ENCODE peak calls at places on chromosomes 4 and X, in five cellular contexts. Z is left ventricle myocardium inferior, O is breast epithelium, I is right lobe of liver, H is A549. L is an unnamed sample. For H3K4me1, the result is how much of the 10 kb centered on the place peaks cover.

GRCh38 chr4:94457692-94458106 is 6.0 kb downstream of the PDLIM5 start:
- DNase-seq in Z (no peak), O (no peak), I (no peak), H (no peak), L (no peak)

GRCh38 chrX:43735534-43735933 is 79.4 kb downstream of the MAOA start:
- DNase-seq in Z (no peak), O (no peak), I (no peak), H (no peak), L (no peak)

GRCh38 chr4:147513051-147513450 is 32.2 kb downstream of the EDNRA start:
- DNase-seq in Z (no peak), O (no peak), I (no peak), H (no peak), L (no peak)

GRCh38 chr4:44725166-44725565 is 1.2 kb downstream of the GNPDA2 start:
- DNase-seq in Z (no peak), O (no peak), I (no peak), H (no peak), L (no peak)

GRCh38 chrX:152907084-152907651 is 9.3 kb downstream of the ZNF185 start:
- DNase-seq in Z (no peak), O (peak), I (no peak), H (no peak), L (no peak)

GRCh38 chrX:12390301-12390700 is 252.0 kb downstream of the FRMPD4 start:
- DNase-seq in Z (no peak), O (no peak), I (no peak), H (no peak), L (no peak)

GRCh38 chrX:74118503-74118902 is 185.5 kb upstream of the ZCCHC13 start:
- DNase-seq in Z (no peak), O (no peak), I (no peak), H (no peak), L (no peak)

GRCh38 chr4:132266374-132266773 is 882.7 kb upstream of the PCDH10 start:
- DNase-seq in Z (no peak), O (no peak), I (no peak), H (no peak), L (no peak)

GRCh38 chr4:59945277-59945676 is 1254.8 kb upstream of the ADGRL3 start:
- DNase-seq in Z (no peak), O (no peak), I (no peak), H (no peak), L (no peak)

GRCh38 chr4:8836664-8837171 is 34.9 kb downstream of the HMX1 start:
- DNase-seq in Z (no peak), O (no peak), I (peak), H (no peak), L (peak)

GRCh38 chr4:79917246-79917645 is 155.8 kb downstream of the ANTXR2 start:
- DNase-seq in Z (no peak), O (no peak), I (no peak), H (peak), L (no peak)

GRCh38 chr4:38406243-38406642 is 257.8 kb upstream of the KLF3 start:
- DNase-seq in Z (no peak), O (no peak), I (no peak), H (no peak), L (no peak)

GRCh38 chr4:52996261-52997131 is 134.4 kb downstream of the RASL11B start:
- DNase-seq in Z (peak), O (no peak), I (no peak), H (no peak), L (peak)

GRCh38 chr4:111540661-111541060 is 604.6 kb upstream of the FAM241A start:
- DNase-seq in Z (no peak), O (no peak), I (no peak), H (no peak), L (no peak)

GRCh38 chrX:41796050-41796449 is 72.1 kb downstream of the GPR82 start:
- DNase-seq in Z (no peak), O (no peak), I (no peak), H (no peak), L (no peak)

GRCh38 chr4:10722957-10723356 is 38.4 kb upstream of the CLNK start:
- DNase-seq in Z (no peak), O (no peak), I (no peak), H (no peak), L (no peak)

GRCh38 chr4:179465131-179465797 is 2023.0 kb upstream of the AGA start:
- DNase-seq in Z (no peak), O (no peak), I (no peak), H (peak), L (no peak)

GRCh38 chrX:55489315-55490009 is at the start of gene USP51:
- DNase-seq in Z (peak), O (peak), I (peak), H (peak), L (peak)

GRCh38 chr4:176545886-176546285 is 226.1 kb downstream of the SPCS3 start:
- DNase-seq in Z (no peak), O (no peak), I (no peak), H (no peak), L (no peak)

GRCh38 chr4:173531085-173531965 is 1.3 kb upstream of the HAND2 start:
- DNase-seq in Z (peak), O (no peak), I (no peak), H (no peak), L (no peak)

GRCh38 chr4:29375716-29376115 is 1344.5 kb upstream of the PCDH7 start:
- DNase-seq in Z (no peak), O (no peak), I (no peak), H (no peak), L (no peak)

GRCh38 chrX:13066391-13066790 is 22.0 kb upstream of the FAM9C start:
- DNase-seq in Z (no peak), O (no peak), I (no peak), H (peak), L (no peak)

GRCh38 chrX:114611018-114611619 is 27.2 kb downstream of the HTR2C start:
- DNase-seq in Z (no peak), O (no peak), I (no peak), H (peak), L (no peak)

GRCh38 chrX:74420194-74421035 is 878 bp upstream of the SLC16A2 start:
- DNase-seq in Z (peak), O (peak), I (peak), H (peak), L (peak)

GRCh38 chr4:186839122-186840037 is 115.7 kb upstream of the FAT1 start:
- DNase-seq in Z (no peak), O (no peak), I (no peak), H (no peak), L (peak)

GRCh38 chr4:55356991-55357461 is 11.0 kb downstream of the SRD5A3 start:
- DNase-seq in Z (no peak), O (no peak), I (no peak), H (peak), L (no peak)

GRCh38 chrX:21840199-21840557 is 761 bp downstream of the MBTPS2 start:
- DNase-seq in Z (no peak), O (no peak), I (no peak), H (no peak), L (no peak)

GRCh38 chr4:144355809-144356757 is 215.6 kb upstream of the GYPA start:
- DNase-seq in Z (no peak), O (no peak), I (no peak), H (peak), L (no peak)

GRCh38 chrX:39815621-39816020 is 282.1 kb downstream of the BCOR start:
- DNase-seq in Z (no peak), O (no peak), I (no peak), H (no peak), L (no peak)

GRCh38 chrX:1391707-1392375 is at the start of gene SLC25A6:
- DNase-seq in Z (peak), O (peak), I (peak), H (peak), L (peak)

GRCh38 chrX:110161361-110161686 is 156.6 kb downstream of the AMMECR1 start:
- DNase-seq in Z (no peak), O (no peak), I (no peak), H (no peak), L (no peak)

GRCh38 chr4:43846111-43846587 is 602.5 kb downstream of the KCTD8 start:
- DNase-seq in Z (no peak), O (no peak), I (no peak), H (no peak), L (peak)

GRCh38 chrX:43822015-43822414 is 60.2 kb downstream of the MAOB start:
- DNase-seq in Z (no peak), O (no peak), I (no peak), H (no peak), L (no peak)

GRCh38 chrX:20061869-20062254 is 54.8 kb downstream of the MAP7D2 start:
- DNase-seq in Z (no peak), O (no peak), I (no peak), H (no peak), L (no peak)

GRCh38 chrX:23511783-23512182 is 155.5 kb upstream of the PRDX4 start:
- DNase-seq in Z (no peak), O (no peak), I (no peak), H (no peak), L (no peak)
- H3K27ac ChIP-seq in Z (no peak), O (no peak), I (no peak), H (no peak), L (no peak)

GRCh38 chrX:9671998-9672397 is 93.6 kb downstream of the GPR143 start:
- DNase-seq in Z (no peak), O (no peak), I (no peak), H (no peak), L (no peak)

GRCh38 chrX:9668537-9668936 is 97.1 kb downstream of the GPR143 start:
- DNase-seq in Z (no peak), O (no peak), I (no peak), H (no peak), L (no peak)

GRCh38 chrX:9665113-9665512 is 100.5 kb downstream of the GPR143 start:
- DNase-seq in Z (no peak), O (no peak), I (no peak), H (no peak), L (no peak)

GRCh38 chrX:9676311-9676710 is 89.3 kb downstream of the GPR143 start:
- DNase-seq in Z (no peak), O (no peak), I (no peak), H (no peak), L (no peak)

DNA sequence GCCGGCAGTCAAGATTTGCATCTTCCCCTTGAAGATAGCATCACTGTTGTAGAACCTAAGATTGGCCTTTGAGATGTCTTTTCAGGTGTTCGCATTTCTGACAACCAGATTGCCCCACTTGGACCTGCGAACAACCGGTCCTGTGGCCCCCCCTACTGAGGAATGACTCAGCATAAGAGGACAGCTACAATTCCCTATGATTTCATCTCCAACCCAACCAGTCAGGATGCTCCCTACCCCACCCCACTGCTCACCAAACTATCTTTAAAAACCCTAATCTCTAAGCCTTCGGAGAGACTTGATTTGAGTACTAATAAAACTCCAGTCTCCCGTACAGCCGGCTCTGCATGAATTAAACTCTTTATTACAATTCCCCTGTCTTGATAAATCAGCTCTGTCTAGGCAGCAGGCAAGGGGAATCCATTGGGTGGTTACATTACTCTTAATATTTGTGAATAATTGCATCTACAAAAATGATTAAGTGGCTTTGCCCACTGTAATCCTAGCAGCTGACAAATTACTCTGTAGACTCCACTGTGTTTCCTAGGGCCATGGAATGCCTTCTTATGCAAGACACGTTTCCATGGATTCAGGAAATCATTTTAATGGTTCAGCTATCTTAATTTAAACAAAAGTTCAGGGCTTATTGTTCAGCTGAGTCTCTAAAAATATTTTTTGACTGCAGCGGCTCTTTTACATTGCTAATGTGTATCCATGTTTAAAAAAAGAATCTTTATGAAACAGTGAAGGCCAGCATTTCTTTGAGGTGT is 95.3 kb downstream of the GPR143 start:
- DNase-seq in Z (no peak), O (no peak), I (no peak), H (peak), L (no peak)
- H3K4me1 ChIP-seq in Z (under half), O (under half), I (under half), H (under half), L (under half)

GRCh38 chr4:41205854-41206460 is 8.4 kb downstream of the APBB2 start:
- DNase-seq in Z (no peak), O (no peak), I (no peak), H (no peak), L (no peak)

GRCh38 chr4:41205130-41205529 is 9.2 kb downstream of the APBB2 start:
- DNase-seq in Z (no peak), O (no peak), I (no peak), H (no peak), L (no peak)

GRCh38 chr4:41203841-41204240 is 10.5 kb downstream of the APBB2 start:
- DNase-seq in Z (no peak), O (no peak), I (no peak), H (no peak), L (no peak)

GRCh38 chr4:41203169-41203568 is 11.2 kb downstream of the APBB2 start:
- DNase-seq in Z (no peak), O (no peak), I (no peak), H (no peak), L (no peak)

DNA sequence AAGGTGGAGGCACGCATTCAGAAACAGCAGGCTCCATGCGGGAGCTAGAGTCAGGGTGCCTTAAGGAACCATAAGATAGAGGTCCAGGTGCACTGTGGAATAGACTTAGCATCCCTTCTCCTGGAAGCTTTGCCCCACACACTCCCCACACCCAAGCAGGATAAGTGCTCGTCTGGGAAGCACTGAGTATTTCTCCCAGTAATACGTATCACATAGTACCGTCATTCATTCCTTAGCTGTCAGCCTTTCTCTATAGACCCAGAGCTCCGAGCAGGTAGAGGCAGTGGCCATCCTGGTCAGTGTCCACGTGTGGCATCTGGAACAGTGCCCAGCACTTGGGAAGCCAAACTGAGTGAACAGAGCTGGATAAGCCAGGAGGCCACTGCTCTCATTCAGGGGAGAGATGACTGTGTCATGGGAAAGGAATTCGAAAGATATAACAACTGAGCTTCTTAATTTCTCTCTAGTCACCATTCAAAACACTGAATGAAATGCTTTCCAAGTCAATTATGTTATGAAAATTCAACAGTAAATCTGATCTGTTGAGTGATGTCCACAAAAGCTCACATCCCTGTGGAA is 9.9 kb downstream of the APBB2 start:
- DNase-seq in Z (peak), O (no peak), I (peak), H (peak), L (no peak)
- H3K27ac ChIP-seq in Z (peak), O (peak), I (no peak), H (no peak), L (peak)

GRCh38 chrX:100089724-100090123 is 320.3 kb downstream of the PCDH19 start:
- DNase-seq in Z (no peak), O (no peak), I (no peak), H (no peak), L (no peak)
- H3K4me1 ChIP-seq in Z (under half), O (under half), I (under half), H (under half), L (under half)

GRCh38 chr4:139416073-139416673 is 37.7 kb upstream of the RAB33B start:
- DNase-seq in Z (no peak), O (no peak), I (no peak), H (peak), L (no peak)

GRCh38 chr4:139410312-139410711 is 43.6 kb upstream of the RAB33B start:
- DNase-seq in Z (no peak), O (no peak), I (no peak), H (no peak), L (no peak)
- H3K27ac ChIP-seq in Z (no peak), O (no peak), I (no peak), H (no peak), L (no peak)

DNA sequence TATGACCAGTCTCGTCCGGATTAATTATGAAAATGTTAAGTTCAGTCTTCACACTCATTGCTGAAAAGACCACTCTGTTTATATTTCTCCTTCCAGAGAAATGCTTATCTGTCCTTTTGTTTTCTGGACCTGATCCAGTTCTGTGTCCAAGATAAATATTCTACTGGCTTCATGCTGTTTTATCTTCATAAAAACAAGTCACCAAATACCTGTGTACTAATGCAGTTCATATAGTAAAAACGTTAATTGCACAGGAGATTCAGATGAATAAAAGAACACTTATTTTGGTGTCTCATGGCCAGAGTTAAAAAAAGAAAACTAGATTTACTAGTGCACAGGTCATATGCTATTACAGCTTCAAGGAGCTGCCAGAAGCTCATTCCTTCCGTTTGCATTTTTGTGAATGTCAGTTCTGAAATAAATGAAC is 17.3 kb downstream of the FNIP2 start:
- DNase-seq in Z (no peak), O (no peak), I (no peak), H (no peak), L (no peak)
- H3K4me1 ChIP-seq in Z (half or more), O (under half), I (half or more), H (under half), L (under half)